ENCODE peak calls at places on chromosome 12, in nine cellular contexts. One of them, this sample, is unnamed.
A peak's percentile ranks its signal among the peaks of the same experiment; 100 is the strongest.

GRCh38 chr12:14403711-14404164 is 38.3 kb downstream of the ATF7IP start:
- DNase-seq in H1: no peak
- DNase-seq in GM12878: peak; percentile 49
- DNase-seq in thyroid gland: no peak
- DNase-seq in breast epithelium: no peak
- DNase-seq in tibial nerve: no peak
- DNase-seq in lower leg skin: no peak
- DNase-seq in body of pancreas: peak; percentile 52
- DNase-seq in IMR-90: peak; percentile 82
- DNase-seq in this sample: peak; percentile 51

GRCh38 chr12:42790761-42791151 is 201.2 kb upstream of the PRICKLE1 start:
- DNase-seq in H1: no peak
- DNase-seq in GM12878: no peak
- DNase-seq in thyroid gland: no peak
- DNase-seq in breast epithelium: no peak
- DNase-seq in tibial nerve: no peak
- DNase-seq in lower leg skin: no peak
- DNase-seq in body of pancreas: no peak
- DNase-seq in IMR-90: peak; percentile 83
- DNase-seq in this sample: peak; percentile 5

GRCh38 chr12:2876431-2877046 is 435 bp downstream of the FOXM1 start:
- DNase-seq in H1: no peak
- DNase-seq in GM12878: no peak
- DNase-seq in thyroid gland: no peak
- DNase-seq in breast epithelium: no peak
- DNase-seq in tibial nerve: no peak
- DNase-seq in lower leg skin: no peak
- DNase-seq in body of pancreas: peak; percentile 17
- DNase-seq in IMR-90: no peak
- DNase-seq in this sample: peak; percentile 87

GRCh38 chr12:49827351-49828099 is 688 bp downstream of the NCKAP5L start:
- DNase-seq in H1: peak; percentile 84
- DNase-seq in GM12878: no peak
- DNase-seq in thyroid gland: peak; percentile 65
- DNase-seq in breast epithelium: no peak
- DNase-seq in tibial nerve: no peak
- DNase-seq in lower leg skin: peak; percentile 91
- DNase-seq in body of pancreas: peak; percentile 78
- DNase-seq in IMR-90: peak; percentile 46
- DNase-seq in this sample: no peak

GRCh38 chr12:90940872-90941499 is 14.0 kb downstream of the CCER1 start:
- DNase-seq in H1: no peak
- DNase-seq in GM12878: no peak
- DNase-seq in thyroid gland: no peak
- DNase-seq in breast epithelium: no peak
- DNase-seq in tibial nerve: no peak
- DNase-seq in lower leg skin: no peak
- DNase-seq in body of pancreas: no peak
- DNase-seq in IMR-90: peak; percentile 76
- DNase-seq in this sample: peak; percentile 42

GRCh38 chr12:95412826-95413311 is 61.1 kb upstream of the METAP2 start:
- DNase-seq in H1: no peak
- DNase-seq in GM12878: no peak
- DNase-seq in thyroid gland: peak; percentile 9
- DNase-seq in breast epithelium: no peak
- DNase-seq in tibial nerve: no peak
- DNase-seq in lower leg skin: no peak
- DNase-seq in body of pancreas: no peak
- DNase-seq in IMR-90: peak; percentile 98
- DNase-seq in this sample: no peak

GRCh38 chr12:3456809-3457208 is 34.2 kb upstream of the PRMT8 start:
- DNase-seq in H1: peak; percentile 72
- DNase-seq in GM12878: no peak
- DNase-seq in thyroid gland: no peak
- DNase-seq in breast epithelium: no peak
- DNase-seq in tibial nerve: no peak
- DNase-seq in lower leg skin: no peak
- DNase-seq in body of pancreas: no peak
- DNase-seq in IMR-90: no peak
- DNase-seq in this sample: no peak

GRCh38 chr12:120702629-120703028 is 7.6 kb upstream of the UNC119B start:
- DNase-seq in H1: no peak
- DNase-seq in GM12878: no peak
- DNase-seq in thyroid gland: peak; percentile 13
- DNase-seq in breast epithelium: no peak
- DNase-seq in tibial nerve: no peak
- DNase-seq in lower leg skin: no peak
- DNase-seq in body of pancreas: no peak
- DNase-seq in IMR-90: no peak
- DNase-seq in this sample: peak; percentile 66

GRCh38 chr12:123398918-123399617 is 15.1 kb downstream of the KMT5A start:
- DNase-seq in H1: no peak
- DNase-seq in GM12878: no peak
- DNase-seq in thyroid gland: no peak
- DNase-seq in breast epithelium: no peak
- DNase-seq in tibial nerve: no peak
- DNase-seq in lower leg skin: peak; percentile 85
- DNase-seq in body of pancreas: no peak
- DNase-seq in IMR-90: no peak
- DNase-seq in this sample: no peak

GRCh38 chr12:74370608-74371216 is 166.9 kb upstream of the ATXN7L3B start:
- DNase-seq in H1: no peak
- DNase-seq in GM12878: no peak
- DNase-seq in thyroid gland: no peak
- DNase-seq in breast epithelium: no peak
- DNase-seq in tibial nerve: no peak
- DNase-seq in lower leg skin: no peak
- DNase-seq in body of pancreas: no peak
- DNase-seq in IMR-90: no peak
- DNase-seq in this sample: no peak

GRCh38 chr12:6494968-6495367 is 1.1 kb downstream of the NCAPD2 start:
- DNase-seq in H1: no peak
- DNase-seq in GM12878: no peak
- DNase-seq in thyroid gland: no peak
- DNase-seq in breast epithelium: no peak
- DNase-seq in tibial nerve: no peak
- DNase-seq in lower leg skin: no peak
- DNase-seq in body of pancreas: no peak
- DNase-seq in IMR-90: no peak
- DNase-seq in this sample: peak; percentile 53

GRCh38 chr12:6489449-6489848 is 3.6 kb downstream of the MRPL51 start:
- DNase-seq in H1: no peak
- DNase-seq in GM12878: no peak
- DNase-seq in thyroid gland: no peak
- DNase-seq in breast epithelium: no peak
- DNase-seq in tibial nerve: no peak
- DNase-seq in lower leg skin: no peak
- DNase-seq in body of pancreas: no peak
- DNase-seq in IMR-90: no peak
- DNase-seq in this sample: no peak

GRCh38 chr12:6492838-6493579 is at the start of gene MRPL51:
- DNase-seq in H1: peak; percentile 98
- DNase-seq in GM12878: peak; percentile 72
- DNase-seq in thyroid gland: peak; percentile 98
- DNase-seq in breast epithelium: peak; percentile 96
- DNase-seq in tibial nerve: peak; percentile 95
- DNase-seq in lower leg skin: peak; percentile 99
- DNase-seq in body of pancreas: peak; percentile 97
- DNase-seq in IMR-90: peak; percentile 90
- DNase-seq in this sample: peak; percentile 97

GRCh38 chr12:6494351-6494743 is 445 bp downstream of the NCAPD2 start:
- DNase-seq in H1: no peak
- DNase-seq in GM12878: no peak
- DNase-seq in thyroid gland: no peak
- DNase-seq in breast epithelium: no peak
- DNase-seq in tibial nerve: no peak
- DNase-seq in lower leg skin: no peak
- DNase-seq in body of pancreas: no peak
- DNase-seq in IMR-90: no peak
- DNase-seq in this sample: peak; percentile 72

DNA sequence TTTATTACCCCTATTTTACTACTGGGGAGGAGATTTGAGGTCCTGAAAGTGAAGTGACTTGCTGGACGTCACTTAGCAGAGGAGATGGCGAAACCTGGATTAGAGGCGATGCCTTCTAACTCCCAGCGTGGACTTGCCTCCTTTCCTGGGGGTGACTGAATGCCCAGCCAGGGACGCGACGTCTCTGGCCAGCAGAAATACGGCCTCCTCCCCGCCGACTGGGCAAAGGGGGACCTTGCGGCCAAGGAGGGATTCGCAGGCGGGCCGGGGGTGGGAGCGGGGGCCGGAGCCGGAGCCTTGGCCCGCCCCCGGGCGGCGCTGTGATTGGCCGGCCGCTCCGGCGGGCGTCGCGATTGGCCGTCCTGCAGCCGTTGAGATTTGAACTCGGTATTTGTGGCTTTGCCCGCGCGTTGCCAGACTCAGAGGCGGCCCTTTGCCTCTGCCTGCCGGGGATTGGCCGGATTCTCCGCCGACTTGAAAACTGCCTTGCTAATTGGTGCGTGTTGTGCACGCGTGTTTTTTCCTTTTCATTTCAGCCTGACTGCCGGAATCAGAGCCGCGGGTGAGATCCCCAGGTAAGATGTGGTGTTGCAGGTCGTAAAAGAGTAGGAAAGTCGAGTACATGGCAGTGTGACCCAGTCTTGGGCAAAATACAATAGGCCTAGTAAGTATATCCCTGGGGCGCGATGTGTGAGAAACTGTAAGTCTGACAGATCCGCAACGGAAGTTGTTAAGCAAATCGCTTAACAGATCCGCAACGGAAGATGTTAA is at the start of gene NCAPD2:
- DNase-seq in H1: peak; percentile 91
- DNase-seq in GM12878: peak; percentile 88
- DNase-seq in thyroid gland: peak; percentile 96
- DNase-seq in breast epithelium: peak; percentile 95
- DNase-seq in tibial nerve: peak; percentile 88
- DNase-seq in lower leg skin: peak; percentile 98
- DNase-seq in body of pancreas: peak; percentile 90
- DNase-seq in IMR-90: peak; percentile 93
- DNase-seq in this sample: peak; percentile 98
- TF ChIP-seq POLR2A in H1: peak; percentile 76
- TF ChIP-seq POLR2A in GM12878: peak; percentile 81
- TF ChIP-seq POLR2A in thyroid gland: no peak
- TF ChIP-seq POLR2A in breast epithelium: no peak
- TF ChIP-seq POLR2A in tibial nerve: no peak
- TF ChIP-seq POLR2A in lower leg skin: no peak
- TF ChIP-seq POLR2A in body of pancreas: no peak
- TF ChIP-seq POLR2A in IMR-90: peak; percentile 93
- TF ChIP-seq POLR2A in this sample: peak; percentile 70

DNA sequence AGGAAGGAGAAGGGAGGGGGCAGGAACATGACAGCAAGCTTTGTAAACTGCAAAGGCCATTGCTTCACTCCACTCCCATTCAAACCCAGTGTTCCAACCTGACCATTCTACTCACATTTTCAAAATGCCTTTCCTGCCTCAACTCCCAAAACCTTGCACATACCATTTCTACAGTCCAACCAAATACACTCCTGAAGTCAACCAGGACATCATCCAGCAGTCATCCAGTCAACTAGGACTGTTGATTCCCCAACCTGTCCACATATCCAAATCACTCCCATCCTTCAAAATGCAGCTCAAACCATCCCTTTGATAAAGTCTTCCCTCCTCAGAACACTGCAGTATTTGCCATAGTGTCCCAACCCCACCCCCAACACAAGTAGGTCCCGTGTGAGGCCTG is 2.9 kb downstream of the SMUG1 start:
- DNase-seq in H1: no peak
- DNase-seq in GM12878: no peak
- DNase-seq in thyroid gland: no peak
- DNase-seq in breast epithelium: no peak
- DNase-seq in tibial nerve: no peak
- DNase-seq in lower leg skin: no peak
- DNase-seq in body of pancreas: no peak
- DNase-seq in IMR-90: no peak
- DNase-seq in this sample: no peak
- TF ChIP-seq POLR2A in H1: no peak
- TF ChIP-seq POLR2A in GM12878: no peak
- TF ChIP-seq POLR2A in thyroid gland: no peak
- TF ChIP-seq POLR2A in breast epithelium: no peak
- TF ChIP-seq POLR2A in tibial nerve: no peak
- TF ChIP-seq POLR2A in lower leg skin: no peak
- TF ChIP-seq POLR2A in body of pancreas: no peak
- TF ChIP-seq POLR2A in IMR-90: no peak
- TF ChIP-seq POLR2A in this sample: no peak

DNA sequence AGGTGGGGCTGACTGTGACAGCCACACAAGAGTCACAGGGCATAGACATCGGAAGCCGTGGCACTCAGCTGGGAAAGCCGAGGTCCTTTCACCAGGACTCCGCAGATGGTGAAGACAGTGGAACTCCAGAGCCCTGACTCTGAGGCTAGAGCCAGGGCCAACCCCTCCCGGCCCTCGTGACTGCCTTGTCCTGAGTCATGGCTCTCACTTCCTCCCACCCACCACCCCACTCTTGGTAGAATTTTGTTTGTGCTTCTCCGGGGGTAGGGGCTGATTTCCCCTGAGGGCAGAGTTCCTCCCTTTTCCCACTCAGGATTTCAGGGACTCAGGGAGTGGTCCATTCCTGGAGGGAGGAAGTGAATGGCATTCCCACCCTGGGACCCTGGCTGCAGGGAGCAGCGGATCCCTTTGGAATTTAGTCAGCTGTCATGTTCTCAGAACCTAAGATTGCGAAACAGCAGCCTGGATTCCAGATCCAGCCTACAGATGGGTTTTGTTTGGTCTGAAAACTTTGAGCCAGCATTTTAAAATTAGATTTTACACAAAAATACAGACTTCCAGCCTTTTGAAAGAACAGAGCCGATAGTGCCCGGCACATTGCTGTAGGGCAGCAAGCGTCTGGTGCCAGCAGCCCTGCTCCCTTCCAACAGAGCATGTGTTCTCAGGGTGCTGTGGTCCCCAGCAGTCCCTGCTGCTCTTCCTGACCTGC is 50.7 kb downstream of the TPCN1 start:
- DNase-seq in H1: no peak
- DNase-seq in GM12878: no peak
- DNase-seq in thyroid gland: no peak
- DNase-seq in breast epithelium: no peak
- DNase-seq in tibial nerve: peak; percentile 84
- DNase-seq in lower leg skin: peak; percentile 97
- DNase-seq in body of pancreas: peak; percentile 90
- DNase-seq in IMR-90: peak; percentile 83
- DNase-seq in this sample: no peak
- TF ChIP-seq POLR2A in H1: no peak
- TF ChIP-seq POLR2A in GM12878: no peak
- TF ChIP-seq POLR2A in thyroid gland: no peak
- TF ChIP-seq POLR2A in breast epithelium: no peak
- TF ChIP-seq POLR2A in tibial nerve: no peak
- TF ChIP-seq POLR2A in lower leg skin: no peak
- TF ChIP-seq POLR2A in body of pancreas: no peak
- TF ChIP-seq POLR2A in IMR-90: no peak
- TF ChIP-seq POLR2A in this sample: no peak

DNA sequence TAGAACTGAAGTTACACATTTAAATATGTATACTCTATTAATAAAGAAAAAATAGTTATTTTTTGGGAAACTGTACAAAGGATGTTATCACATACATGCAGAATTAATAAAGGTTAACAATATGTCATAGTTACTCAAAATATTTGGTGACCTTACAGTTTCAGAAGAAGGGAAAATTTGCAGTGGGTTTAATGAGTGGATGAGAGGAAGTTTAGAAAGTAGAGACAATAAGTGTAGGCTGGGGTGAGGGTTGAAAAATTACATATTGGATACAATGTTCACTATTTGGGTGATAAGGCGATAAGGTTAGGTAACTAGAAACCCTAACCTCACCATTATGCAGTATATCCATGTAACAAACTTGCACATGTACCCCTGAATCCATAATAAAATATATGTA is 13.5 kb downstream of the WNK1 start:
- DNase-seq in H1: no peak
- DNase-seq in GM12878: no peak
- DNase-seq in thyroid gland: no peak
- DNase-seq in breast epithelium: no peak
- DNase-seq in tibial nerve: no peak
- DNase-seq in lower leg skin: no peak
- DNase-seq in body of pancreas: no peak
- DNase-seq in IMR-90: no peak
- DNase-seq in this sample: no peak
- TF ChIP-seq POLR2A in H1: no peak
- TF ChIP-seq POLR2A in GM12878: no peak
- TF ChIP-seq POLR2A in thyroid gland: no peak
- TF ChIP-seq POLR2A in breast epithelium: no peak
- TF ChIP-seq POLR2A in tibial nerve: no peak
- TF ChIP-seq POLR2A in lower leg skin: no peak
- TF ChIP-seq POLR2A in body of pancreas: no peak
- TF ChIP-seq POLR2A in IMR-90: no peak
- TF ChIP-seq POLR2A in this sample: no peak